ENCODE peak calls at places on chromosomes 2 and 18, in nine cellular contexts. One of them, this sample, is unnamed.

GRCh38 chr2:42567806-42568429 is 514 bp upstream of the MTA3 start:
- DNase-seq in GM12878: peak
- DNase-seq in choroid plexus epithelial cell: peak
- DNase-seq in uterus: peak
- DNase-seq in endothelial cell: peak
- DNase-seq in fibroblast of pulmonary artery: peak
- DNase-seq in adrenal gland: peak
- DNase-seq in GM10248: peak
- DNase-seq in right lobe of liver: peak
- DNase-seq in this sample: peak

GRCh38 chr2:216202602-216203250 is 93.6 kb downstream of the XRCC5 start:
- DNase-seq in GM12878: no peak
- DNase-seq in choroid plexus epithelial cell: peak
- DNase-seq in uterus: no peak
- DNase-seq in endothelial cell: no peak
- DNase-seq in fibroblast of pulmonary artery: no peak
- DNase-seq in adrenal gland: no peak
- DNase-seq in GM10248: no peak
- DNase-seq in right lobe of liver: no peak
- DNase-seq in this sample: no peak

GRCh38 chr2:28462122-28462521 is 33.7 kb upstream of the PLB1 start:
- DNase-seq in GM12878: no peak
- DNase-seq in choroid plexus epithelial cell: no peak
- DNase-seq in uterus: no peak
- DNase-seq in endothelial cell: no peak
- DNase-seq in fibroblast of pulmonary artery: no peak
- DNase-seq in adrenal gland: no peak
- DNase-seq in GM10248: no peak
- DNase-seq in right lobe of liver: no peak
- DNase-seq in this sample: no peak

GRCh38 chr2:227460833-227461232 is 11.1 kb upstream of the AGFG1 start:
- DNase-seq in GM12878: no peak
- DNase-seq in choroid plexus epithelial cell: no peak
- DNase-seq in uterus: no peak
- DNase-seq in endothelial cell: no peak
- DNase-seq in fibroblast of pulmonary artery: no peak
- DNase-seq in adrenal gland: no peak
- DNase-seq in GM10248: no peak
- DNase-seq in right lobe of liver: no peak
- DNase-seq in this sample: no peak

GRCh38 chr2:101782427-101782792 is 84.9 kb downstream of the MAP4K4 start:
- DNase-seq in GM12878: no peak
- DNase-seq in choroid plexus epithelial cell: no peak
- DNase-seq in uterus: no peak
- DNase-seq in endothelial cell: no peak
- DNase-seq in fibroblast of pulmonary artery: no peak
- DNase-seq in adrenal gland: no peak
- DNase-seq in GM10248: no peak
- DNase-seq in right lobe of liver: no peak
- DNase-seq in this sample: no peak

GRCh38 chr2:227052879-227053278 is 111.1 kb downstream of the COL4A4 start:
- DNase-seq in GM12878: no peak
- DNase-seq in choroid plexus epithelial cell: no peak
- DNase-seq in uterus: no peak
- DNase-seq in endothelial cell: no peak
- DNase-seq in fibroblast of pulmonary artery: no peak
- DNase-seq in adrenal gland: no peak
- DNase-seq in GM10248: no peak
- DNase-seq in right lobe of liver: no peak
- DNase-seq in this sample: no peak

GRCh38 chr18:48854780-48855179 is 96.0 kb downstream of the SMAD7 start:
- DNase-seq in GM12878: no peak
- DNase-seq in choroid plexus epithelial cell: no peak
- DNase-seq in uterus: no peak
- DNase-seq in endothelial cell: no peak
- DNase-seq in fibroblast of pulmonary artery: no peak
- DNase-seq in adrenal gland: no peak
- DNase-seq in GM10248: no peak
- DNase-seq in right lobe of liver: no peak
- DNase-seq in this sample: no peak

GRCh38 chr2:182597570-182597969 is 118.5 kb upstream of the DNAJC10 start:
- DNase-seq in GM12878: no peak
- DNase-seq in choroid plexus epithelial cell: peak
- DNase-seq in uterus: no peak
- DNase-seq in endothelial cell: no peak
- DNase-seq in fibroblast of pulmonary artery: peak
- DNase-seq in adrenal gland: no peak
- DNase-seq in GM10248: no peak
- DNase-seq in right lobe of liver: no peak
- DNase-seq in this sample: no peak

GRCh38 chr2:26569216-26570082 is 71.7 kb downstream of the CIB4 start:
- DNase-seq in GM12878: no peak
- DNase-seq in choroid plexus epithelial cell: no peak
- DNase-seq in uterus: no peak
- DNase-seq in endothelial cell: no peak
- DNase-seq in fibroblast of pulmonary artery: no peak
- DNase-seq in adrenal gland: no peak
- DNase-seq in GM10248: no peak
- DNase-seq in right lobe of liver: peak
- DNase-seq in this sample: no peak

GRCh38 chr2:62744603-62745002 is 39.1 kb downstream of the EHBP1 start:
- DNase-seq in GM12878: no peak
- DNase-seq in choroid plexus epithelial cell: no peak
- DNase-seq in uterus: no peak
- DNase-seq in endothelial cell: no peak
- DNase-seq in fibroblast of pulmonary artery: no peak
- DNase-seq in adrenal gland: no peak
- DNase-seq in GM10248: no peak
- DNase-seq in right lobe of liver: no peak
- DNase-seq in this sample: no peak

GRCh38 chr18:59057969-59058368 is 81.7 kb upstream of the SEC11C start:
- DNase-seq in GM12878: no peak
- DNase-seq in choroid plexus epithelial cell: peak
- DNase-seq in uterus: no peak
- DNase-seq in endothelial cell: no peak
- DNase-seq in fibroblast of pulmonary artery: peak
- DNase-seq in adrenal gland: no peak
- DNase-seq in GM10248: no peak
- DNase-seq in right lobe of liver: no peak
- DNase-seq in this sample: no peak

GRCh38 chr2:190180313-190181065 is 118.0 kb upstream of the MSTN start:
- DNase-seq in GM12878: no peak
- DNase-seq in choroid plexus epithelial cell: no peak
- DNase-seq in uterus: peak
- DNase-seq in endothelial cell: peak
- DNase-seq in fibroblast of pulmonary artery: no peak
- DNase-seq in adrenal gland: peak
- DNase-seq in GM10248: peak
- DNase-seq in right lobe of liver: peak
- DNase-seq in this sample: peak

DNA sequence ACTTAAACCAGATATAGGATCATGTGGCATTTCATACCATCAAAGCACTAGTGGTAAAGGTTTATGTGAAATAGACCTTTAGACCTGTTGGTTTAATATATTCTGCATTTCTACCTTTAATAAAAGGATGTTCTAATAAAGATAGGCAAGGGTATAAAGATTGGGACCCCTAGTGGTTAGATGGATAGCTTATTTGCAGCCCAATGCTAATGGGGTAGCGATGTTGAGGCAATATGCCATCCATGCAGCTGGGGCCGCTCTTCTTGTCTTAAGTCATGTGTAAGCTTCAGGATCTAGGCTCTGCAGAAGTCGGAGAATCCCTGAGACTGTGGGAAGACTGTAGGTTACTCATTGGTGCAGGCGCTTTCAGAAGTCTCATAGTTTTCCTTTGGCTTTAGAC is 114.9 kb downstream of the ICOS start:
- DNase-seq in GM12878: no peak
- DNase-seq in choroid plexus epithelial cell: peak
- DNase-seq in uterus: no peak
- DNase-seq in endothelial cell: no peak
- DNase-seq in fibroblast of pulmonary artery: no peak
- DNase-seq in adrenal gland: no peak
- DNase-seq in GM10248: no peak
- DNase-seq in right lobe of liver: no peak
- DNase-seq in this sample: no peak
- TF ChIP-seq CTCF in GM12878: no peak
- TF ChIP-seq CTCF in choroid plexus epithelial cell: peak
- TF ChIP-seq CTCF in uterus: no peak
- TF ChIP-seq CTCF in endothelial cell: peak
- TF ChIP-seq CTCF in fibroblast of pulmonary artery: peak
- TF ChIP-seq CTCF in adrenal gland: no peak
- TF ChIP-seq CTCF in GM10248: no peak
- TF ChIP-seq CTCF in right lobe of liver: no peak
- TF ChIP-seq CTCF in this sample: peak

GRCh38 chr2:99403524-99403923 is 66.3 kb downstream of the EIF5B start:
- DNase-seq in GM12878: no peak
- DNase-seq in choroid plexus epithelial cell: peak
- DNase-seq in uterus: no peak
- DNase-seq in endothelial cell: no peak
- DNase-seq in fibroblast of pulmonary artery: no peak
- DNase-seq in adrenal gland: no peak
- DNase-seq in GM10248: no peak
- DNase-seq in right lobe of liver: no peak
- DNase-seq in this sample: no peak
- TF ChIP-seq CTCF in GM12878: no peak
- TF ChIP-seq CTCF in choroid plexus epithelial cell: peak
- TF ChIP-seq CTCF in uterus: no peak
- TF ChIP-seq CTCF in endothelial cell: no peak
- TF ChIP-seq CTCF in fibroblast of pulmonary artery: no peak
- TF ChIP-seq CTCF in adrenal gland: no peak
- TF ChIP-seq CTCF in GM10248: no peak
- TF ChIP-seq CTCF in right lobe of liver: peak
- TF ChIP-seq CTCF in this sample: no peak

DNA sequence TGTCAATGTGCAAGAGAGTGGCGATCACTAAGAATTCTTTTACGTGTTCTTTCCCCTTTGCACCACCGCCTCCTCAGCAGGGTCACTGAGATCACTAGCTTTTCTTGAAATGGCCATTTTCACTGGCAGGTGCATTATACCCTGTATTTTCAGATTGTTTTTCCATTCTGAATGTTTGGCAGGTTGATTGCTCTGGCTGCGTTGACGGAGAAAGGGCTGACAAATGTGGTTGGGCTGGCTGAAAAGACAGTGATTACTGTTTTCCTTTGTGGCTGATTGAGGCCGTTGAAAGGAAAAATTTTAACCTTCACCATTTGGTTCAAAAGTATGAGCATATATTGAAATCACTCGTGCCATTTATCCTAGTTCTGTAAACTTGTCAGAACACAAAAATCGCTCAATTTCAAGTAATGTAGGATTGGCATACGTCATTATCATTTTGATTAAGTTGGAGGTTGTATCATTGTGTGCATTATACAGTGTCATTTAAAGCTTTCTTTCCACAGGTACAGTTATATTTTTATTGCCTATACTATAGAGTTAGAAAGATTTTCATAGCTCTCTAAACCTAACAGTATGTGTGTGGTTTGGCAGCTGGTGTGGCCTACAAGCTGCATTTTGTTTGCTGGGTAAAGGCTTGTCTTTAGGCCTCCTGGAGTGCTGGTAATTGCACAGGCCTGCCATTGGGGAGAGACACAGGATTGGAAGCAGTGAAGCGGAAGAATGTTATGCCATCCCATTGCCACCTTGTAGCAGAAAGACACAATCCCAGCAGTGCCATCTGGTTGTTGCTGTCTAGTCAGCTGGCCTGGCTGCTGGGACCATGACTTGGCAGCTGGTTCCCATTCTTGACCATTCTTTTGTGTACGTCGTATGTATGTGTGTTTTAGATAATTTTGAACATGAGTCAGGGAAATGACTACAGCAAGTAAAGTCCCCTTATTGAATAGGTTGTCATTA is 36.7 kb downstream of the DYNC1I2 start:
- DNase-seq in GM12878: no peak
- DNase-seq in choroid plexus epithelial cell: peak
- DNase-seq in uterus: no peak
- DNase-seq in endothelial cell: no peak
- DNase-seq in fibroblast of pulmonary artery: peak
- DNase-seq in adrenal gland: no peak
- DNase-seq in GM10248: no peak
- DNase-seq in right lobe of liver: no peak
- DNase-seq in this sample: no peak
- TF ChIP-seq CTCF in GM12878: no peak
- TF ChIP-seq CTCF in choroid plexus epithelial cell: peak
- TF ChIP-seq CTCF in uterus: no peak
- TF ChIP-seq CTCF in endothelial cell: no peak
- TF ChIP-seq CTCF in fibroblast of pulmonary artery: peak
- TF ChIP-seq CTCF in adrenal gland: no peak
- TF ChIP-seq CTCF in GM10248: no peak
- TF ChIP-seq CTCF in right lobe of liver: peak
- TF ChIP-seq CTCF in this sample: no peak

GRCh38 chr2:10240161-10240681 is 62.5 kb upstream of the HPCAL1 start:
- DNase-seq in GM12878: no peak
- DNase-seq in choroid plexus epithelial cell: no peak
- DNase-seq in uterus: no peak
- DNase-seq in endothelial cell: no peak
- DNase-seq in fibroblast of pulmonary artery: no peak
- DNase-seq in adrenal gland: no peak
- DNase-seq in GM10248: no peak
- DNase-seq in right lobe of liver: no peak
- DNase-seq in this sample: no peak

GRCh38 chr2:10238396-10238795 is 64.3 kb upstream of the HPCAL1 start:
- DNase-seq in GM12878: no peak
- DNase-seq in choroid plexus epithelial cell: no peak
- DNase-seq in uterus: no peak
- DNase-seq in endothelial cell: no peak
- DNase-seq in fibroblast of pulmonary artery: no peak
- DNase-seq in adrenal gland: no peak
- DNase-seq in GM10248: no peak
- DNase-seq in right lobe of liver: no peak
- DNase-seq in this sample: no peak

GRCh38 chr2:10240911-10241610 is 61.6 kb upstream of the HPCAL1 start:
- DNase-seq in GM12878: no peak
- DNase-seq in choroid plexus epithelial cell: no peak
- DNase-seq in uterus: no peak
- DNase-seq in endothelial cell: no peak
- DNase-seq in fibroblast of pulmonary artery: no peak
- DNase-seq in adrenal gland: no peak
- DNase-seq in GM10248: no peak
- DNase-seq in right lobe of liver: peak
- DNase-seq in this sample: no peak

GRCh38 chr2:10238991-10239485 is 63.7 kb upstream of the HPCAL1 start:
- DNase-seq in GM12878: no peak
- DNase-seq in choroid plexus epithelial cell: no peak
- DNase-seq in uterus: peak
- DNase-seq in endothelial cell: no peak
- DNase-seq in fibroblast of pulmonary artery: no peak
- DNase-seq in adrenal gland: no peak
- DNase-seq in GM10248: no peak
- DNase-seq in right lobe of liver: no peak
- DNase-seq in this sample: no peak

DNA sequence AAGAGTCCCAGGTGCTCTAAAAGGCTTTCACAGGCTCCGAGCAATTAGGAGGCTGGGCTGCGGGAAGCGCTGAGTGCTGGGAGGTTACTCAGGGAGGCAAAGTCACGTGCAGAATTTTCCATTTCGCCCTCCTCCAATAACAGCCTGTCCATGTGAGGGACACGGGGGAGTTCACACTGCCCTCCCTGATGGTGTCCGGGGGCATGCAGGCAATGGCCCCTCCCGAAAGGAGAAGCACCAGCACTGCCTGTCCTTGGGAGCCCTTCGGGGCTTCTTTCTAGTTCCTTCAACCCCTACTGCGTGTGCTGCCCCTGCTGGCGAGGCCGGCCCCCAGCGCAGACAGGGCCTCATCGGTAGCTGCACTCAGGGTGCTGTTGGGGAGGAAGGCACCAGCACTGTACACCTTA is 63.1 kb upstream of the HPCAL1 start:
- DNase-seq in GM12878: no peak
- DNase-seq in choroid plexus epithelial cell: no peak
- DNase-seq in uterus: peak
- DNase-seq in endothelial cell: no peak
- DNase-seq in fibroblast of pulmonary artery: peak
- DNase-seq in adrenal gland: no peak
- DNase-seq in GM10248: no peak
- DNase-seq in right lobe of liver: no peak
- DNase-seq in this sample: no peak
- TF ChIP-seq CTCF in GM12878: no peak
- TF ChIP-seq CTCF in choroid plexus epithelial cell: peak
- TF ChIP-seq CTCF in uterus: peak
- TF ChIP-seq CTCF in endothelial cell: no peak
- TF ChIP-seq CTCF in fibroblast of pulmonary artery: peak
- TF ChIP-seq CTCF in adrenal gland: no peak
- TF ChIP-seq CTCF in GM10248: no peak
- TF ChIP-seq CTCF in right lobe of liver: no peak
- TF ChIP-seq CTCF in this sample: no peak